ENCODE peak calls at places on chromosomes 12 and 14, in seven cellular contexts. S, V, T, N, X, Q and A are unnamed samples.

GRCh38 chr14:61832783-61833182 is 70.6 kb downstream of the SNAPC1 start:
- DNase-seq in N (no peak), T (no peak), X (no peak), V (no peak), S (no peak), Q (no peak), A (no peak)

GRCh38 chr14:24183014-24183481 is 5.6 kb downstream of the IPO4 start:
- DNase-seq in S (no peak), T (no peak), X (no peak), V (no peak), N (no peak), Q (no peak), A (no peak)

GRCh38 chr12:71449373-71450070 is 9.9 kb downstream of the LGR5 start:
- DNase-seq in T (no peak), Q (no peak), N (no peak), S (no peak), X (no peak), V (no peak), A (no peak)

GRCh38 chr12:125651625-125652024 is 586.4 kb downstream of the AACS start:
- DNase-seq in V (no peak), N (no peak), S (no peak), X (no peak), T (no peak), Q (no peak), A (no peak)

GRCh38 chr14:61925043-61925442 is 162.8 kb downstream of the SNAPC1 start:
- DNase-seq in Q (peak; percentile 93), N (no peak), V (peak; percentile 65), S (peak; percentile 32), X (no peak), T (no peak), A (no peak)

GRCh38 chr12:128266559-128267245 is at the start of gene TMEM132C:
- DNase-seq in V (no peak), Q (no peak), N (no peak), X (no peak), T (no peak), S (no peak), A (no peak)

GRCh38 chr14:29734732-29735131 is 192.9 kb downstream of the PRKD1 start:
- DNase-seq in T (no peak), Q (no peak), X (no peak), N (no peak), V (no peak), S (no peak), A (no peak)

GRCh38 chr14:29941401-29941800 is 13.8 kb upstream of the PRKD1 start:
- DNase-seq in T (no peak), N (no peak), S (no peak), Q (no peak), V (no peak), X (no peak), A (no peak)

GRCh38 chr12:1716215-1716862 is 25.5 kb downstream of the ADIPOR2 start:
- DNase-seq in V (no peak), Q (no peak), N (no peak), T (no peak), X (no peak), S (peak; percentile 34), A (no peak)

GRCh38 chr14:36069535-36069900 is 107.0 kb downstream of the PTCSC3 start:
- DNase-seq in Q (peak; percentile 66), V (peak; percentile 34), N (no peak), S (peak; percentile 54), T (peak; percentile 38), X (peak; percentile 46), A (peak; percentile 43)

GRCh38 chr12:120925740-120926563 is 21.8 kb upstream of the SPPL3 start:
- DNase-seq in T (no peak), N (no peak), Q (no peak), X (peak; percentile 89), S (no peak), V (no peak), A (no peak)

GRCh38 chr12:71755146-71755892 is 656 bp downstream of the RAB21 start:
- DNase-seq in V (peak; percentile 34), T (peak; percentile 29), Q (peak; percentile 81), X (peak; percentile 40), S (peak; percentile 79), N (peak; percentile 41), A (no peak)

GRCh38 chr14:83575301-83575700 is 1954.6 kb upstream of the FLRT2 start:
- DNase-seq in Q (no peak), T (no peak), N (no peak), X (no peak), S (no peak), V (no peak), A (no peak)

GRCh38 chr12:88472775-88473174 is 107.5 kb downstream of the KITLG start:
- DNase-seq in X (peak; percentile 13), Q (peak; percentile 54), N (no peak), S (no peak), T (no peak), V (no peak), A (no peak)

GRCh38 chr12:107429006-107429698 is 256.4 kb upstream of the PWP1 start:
- DNase-seq in N (no peak), T (no peak), Q (no peak), V (no peak), X (peak; percentile 69), S (no peak), A (no peak)

GRCh38 chr12:131642101-131642540 is 68.8 kb upstream of the SFSWAP start:
- DNase-seq in N (no peak), S (no peak), V (peak; percentile 28), Q (no peak), X (peak; percentile 32), T (no peak), A (peak; percentile 65)

GRCh38 chr14:55599250-55599879 is 19.4 kb downstream of the KTN1 start:
- DNase-seq in T (no peak), S (no peak), Q (peak; percentile 42), X (peak; percentile 20), V (no peak), N (no peak), A (peak; percentile 83)

GRCh38 chr12:72365151-72365550 is 93.0 kb downstream of the TRHDE start:
- DNase-seq in S (no peak), N (no peak), X (no peak), Q (peak; percentile 35), V (no peak), T (no peak), A (no peak)

GRCh38 chr14:20400589-20400964 is 12.7 kb downstream of the TEP1 start:
- DNase-seq in T (no peak), N (no peak), Q (no peak), S (no peak), X (peak; percentile 3), V (no peak), A (no peak)

GRCh38 chr12:106976013-106976658 is 10.8 kb downstream of the MTERF2 start:
- DNase-seq in T (no peak), Q (peak; percentile 55), V (no peak), N (no peak), S (no peak), X (no peak), A (no peak)

GRCh38 chr12:93777249-93777648 is 100.1 kb downstream of the CRADD start:
- DNase-seq in N (no peak), S (no peak), V (no peak), X (no peak), Q (peak; percentile 35), T (no peak), A (no peak)

GRCh38 chr14:72678360-72678759 is 215.5 kb downstream of the DPF3 start:
- DNase-seq in X (no peak), V (no peak), S (no peak), Q (no peak), N (no peak), T (no peak), A (no peak)

GRCh38 chr14:98931911-98932310 is 340.1 kb downstream of the BCL11B start:
- DNase-seq in X (no peak), V (no peak), N (peak; percentile 45), T (no peak), Q (no peak), S (no peak), A (no peak)

GRCh38 chr12:66044731-66045130 is 85.8 kb downstream of the LLPH start:
- DNase-seq in T (no peak), X (peak; percentile 20), Q (no peak), S (no peak), N (no peak), V (no peak), A (no peak)

GRCh38 chr14:87617079-87617478 is 375.9 kb downstream of the GALC start:
- DNase-seq in T (no peak), Q (no peak), X (no peak), S (no peak), V (no peak), N (no peak), A (no peak)

GRCh38 chr14:24665440-24665991 is 31.5 kb upstream of the GZMB start:
- DNase-seq in X (peak; percentile 5), S (peak; percentile 63), Q (no peak), T (peak; percentile 54), N (peak; percentile 12), V (no peak), A (no peak)

GRCh38 chr12:92619730-92620684 is 82.8 kb upstream of the PLEKHG7 start:
- DNase-seq in T (no peak), Q (peak; percentile 85), X (no peak), S (no peak), V (no peak), N (no peak), A (no peak)

GRCh38 chr14:73802431-73803188 is 49.0 kb upstream of the PTGR2 start:
- DNase-seq in N (no peak), X (peak; percentile 42), T (no peak), S (no peak), Q (no peak), V (peak; percentile 46), A (peak; percentile 35)